ENCODE peak calls at places on chromosome 20, in five cellular contexts. G is T-helper 2 cell, E is mucosa of descending colon, F is fibroblast of the aortic adventitia, T is SJSA1. N is an unnamed sample.

GRCh38 chr20:34578040-34578439 is 19.5 kb downstream of the MAP1LC3A start:
- DNase-seq in E (no peak), T (no peak), G (no peak), F (peak), N (peak)

GRCh38 chr20:62595491-62595890 is 46.8 kb upstream of the SLCO4A1 start:
- DNase-seq in E (peak), G (no peak), T (no peak), F (peak), N (peak)

GRCh38 chr20:60206259-60206658 is 248.0 kb downstream of the CDH26 start:
- DNase-seq in T (peak), G (no peak), F (peak), E (no peak), N (peak)

GRCh38 chr20:1652960-1653359 is 4.6 kb downstream of the SIRPG start:
- DNase-seq in G (no peak), F (no peak), E (no peak), T (no peak), N (no peak)

GRCh38 chr20:50141018-50141675 is 12.4 kb downstream of the PEDS1 start:
- DNase-seq in F (no peak), E (no peak), T (no peak), G (no peak), N (no peak)

GRCh38 chr20:5715068-5715841 is 34.9 kb upstream of the SHLD1 start:
- DNase-seq in G (no peak), T (no peak), E (no peak), F (no peak), N (no peak)

GRCh38 chr20:57282691-57283361 is 16.4 kb upstream of the BMP7 start:
- DNase-seq in T (no peak), E (no peak), F (no peak), G (no peak), N (no peak)

GRCh38 chr20:5078399-5078958 is 41.3 kb downstream of the PCNA start:
- DNase-seq in G (peak), T (peak), E (peak), F (peak), N (peak)

GRCh38 chr20:61939691-61940360 is 125.9 kb downstream of the TAF4 start:
- DNase-seq in G (no peak), T (no peak), F (no peak), E (no peak), N (no peak)

GRCh38 chr20:43583982-43584432 is 6.7 kb upstream of the IFT52 start:
- DNase-seq in E (peak), G (no peak), T (peak), F (peak), N (peak)

GRCh38 chr20:32891926-32892660 is 33.4 kb downstream of the EFCAB8 start:
- DNase-seq in F (no peak), G (no peak), T (no peak), E (no peak), N (no peak)

GRCh38 chr20:51752343-51752951 is 15.7 kb downstream of the ATP9A start:
- DNase-seq in F (peak), G (no peak), T (peak), E (no peak), N (peak)

GRCh38 chr20:20761302-20761701 is 48.9 kb upstream of the RALGAPA2 start:
- DNase-seq in T (no peak), F (no peak), E (no peak), G (no peak), N (no peak)

GRCh38 chr20:25207960-25208534 is 12.5 kb downstream of the ENTPD6 start:
- DNase-seq in T (no peak), E (no peak), F (no peak), G (no peak), N (no peak)

GRCh38 chr20:8155229-8155628 is 23.2 kb downstream of the PLCB1 start:
- DNase-seq in T (no peak), E (no peak), F (peak), G (no peak), N (no peak)

GRCh38 chr20:64131406-64131805 is 24.0 kb upstream of the NPBWR2 start:
- DNase-seq in T (peak), G (no peak), E (no peak), F (peak), N (peak)

GRCh38 chr20:49361872-49362663 is 84.2 kb upstream of the ZNFX1 start:
- DNase-seq in E (no peak), T (no peak), F (no peak), G (no peak), N (no peak)

GRCh38 chr20:20551409-20551808 is 161.0 kb downstream of the RALGAPA2 start:
- DNase-seq in G (no peak), T (no peak), E (no peak), F (no peak), N (no peak)

GRCh38 chr20:24698189-24698588 is 228.8 kb downstream of the SYNDIG1 start:
- DNase-seq in E (no peak), G (no peak), F (no peak), T (no peak), N (no peak)

GRCh38 chr20:42749548-42749947 is 440.2 kb downstream of the PTPRT start:
- DNase-seq in T (no peak), G (no peak), E (no peak), F (no peak), N (no peak)

GRCh38 chr20:14337400-14338171 is at the start of gene FLRT3:
- DNase-seq in G (no peak), F (peak), E (peak), T (peak), N (peak)

GRCh38 chr20:50590348-50590664 is 80.1 kb downstream of the PTPN1 start:
- DNase-seq in E (no peak), G (no peak), F (no peak), T (no peak), N (no peak)

N was measured in AG10803.